ENCODE peak calls at places on chromosome 14, in nine cellular contexts. P is bronchial epithelial cell; U is NCI-H1092 treated with DMSO at 0.1 percent for 48 hours; E is stimulated activated CD8-positive, alpha-beta memory T cell treated with anti-CD3 and anti-CD28 coated beads, Interleukin-4, amount 100 ng/mL, for 48 hours; K is GOT3; V is A549; T is mucosa of gallbladder; I is adipocyte; L is fibroblast of the conjunctiva. Y is an unnamed sample.

GRCh38 chr14:91317381-91318313 is 73.1 kb upstream of the GPR68 start:
- DNase-seq in T (peak), V (no peak), K (no peak), E (peak), U (no peak), L (no peak), I (no peak), P (peak), Y (no peak)

GRCh38 chr14:52553671-52554575 is 1.3 kb downstream of the GPR137C start:
- DNase-seq in P (peak), I (peak), T (peak), L (peak), U (peak), E (peak), K (no peak), V (no peak), Y (peak)

GRCh38 chr14:34324363-34324795 is 137.7 kb downstream of the SPTSSA start:
- DNase-seq in L (peak), T (peak), P (peak), U (peak), I (peak), V (peak), E (no peak), K (no peak), Y (peak)

GRCh38 chr14:96191355-96191754 is 13.3 kb upstream of the BDKRB2 start:
- DNase-seq in U (no peak), T (no peak), K (no peak), V (no peak), I (no peak), L (no peak), E (no peak), P (no peak), Y (no peak)

GRCh38 chr14:85131523-85131922 is 398.4 kb upstream of the FLRT2 start:
- DNase-seq in K (no peak), T (peak), I (no peak), E (no peak), U (no peak), V (no peak), L (no peak), P (peak), Y (no peak)

GRCh38 chr14:23544511-23545447 is 6.8 kb downstream of the ZFHX2 start:
- DNase-seq in T (no peak), P (no peak), K (no peak), V (no peak), L (no peak), E (no peak), U (peak), I (no peak), Y (no peak)

GRCh38 chr14:56844603-56845002 is 34.3 kb upstream of the OTX2 start:
- DNase-seq in T (no peak), P (no peak), K (no peak), L (no peak), E (no peak), I (peak), U (no peak), V (no peak), Y (no peak)

GRCh38 chr14:32940066-32940651 is 1.5 kb downstream of the NPAS3 start:
- DNase-seq in V (no peak), L (no peak), T (no peak), I (no peak), U (peak), P (peak), E (no peak), K (no peak), Y (peak)

GRCh38 chr14:61337893-61338292 is 16.5 kb downstream of the PRKCH start:
- DNase-seq in E (peak), U (no peak), L (no peak), T (peak), V (no peak), P (no peak), I (no peak), K (no peak), Y (no peak)

GRCh38 chr14:75059642-75060041 is 4.2 kb downstream of the ACYP1 start:
- DNase-seq in L (no peak), I (peak), K (no peak), E (no peak), T (no peak), V (no peak), U (no peak), P (no peak), Y (no peak)

GRCh38 chr14:98931911-98932310 is 340.1 kb downstream of the BCL11B start:
- DNase-seq in T (peak), I (no peak), U (no peak), L (no peak), P (no peak), V (no peak), K (no peak), E (peak), Y (no peak)

GRCh38 chr14:68694516-68695235 is 98.2 kb downstream of the ZFP36L1 start:
- DNase-seq in K (no peak), L (no peak), P (no peak), V (no peak), E (no peak), I (no peak), U (no peak), T (no peak), Y (no peak)

GRCh38 chr14:94481468-94482131 is 5.6 kb upstream of the SERPINA9 start:
- DNase-seq in L (no peak), V (no peak), U (no peak), I (peak), T (no peak), K (no peak), E (peak), P (peak), Y (no peak)

GRCh38 chr14:68020999-68021663 is 201.6 kb downstream of the RAD51B start:
- DNase-seq in P (no peak), T (no peak), I (no peak), L (no peak), V (no peak), U (peak), K (no peak), E (no peak), Y (peak)

GRCh38 chr14:48726080-48726642 is 860.0 kb downstream of the RPS29 start:
- DNase-seq in T (no peak), L (no peak), P (no peak), V (no peak), I (no peak), U (no peak), K (no peak), E (no peak), Y (no peak)

GRCh38 chr14:104794641-104795467 is 694 bp downstream of the AKT1 start:
- DNase-seq in L (no peak), K (no peak), E (peak), I (peak), P (no peak), V (no peak), U (no peak), T (no peak), Y (no peak)

GRCh38 chr14:72433511-72433910 is 460.4 kb downstream of the DPF3 start:
- DNase-seq in U (no peak), I (peak), K (no peak), T (no peak), V (peak), P (peak), L (peak), E (no peak), Y (no peak)

GRCh38 chr14:34874386-34875030 is 652 bp downstream of the BAZ1A start:
- DNase-seq in K (no peak), U (peak), T (peak), L (no peak), I (peak), P (no peak), E (peak), V (peak), Y (peak)

GRCh38 chr14:54722791-54723432 is 156.0 kb downstream of the SAMD4A start:
- DNase-seq in V (peak), I (peak), P (peak), L (no peak), T (no peak), U (peak), K (no peak), E (no peak), Y (no peak)

GRCh38 chr14:52023518-52023917 is 34.2 kb downstream of the RTRAF start:
- DNase-seq in E (no peak), U (no peak), P (peak), T (peak), V (no peak), L (peak), K (no peak), I (peak), Y (no peak)

GRCh38 chr14:34059037-34059924 is 108.4 kb upstream of the EGLN3 start:
- DNase-seq in U (no peak), L (no peak), T (no peak), V (no peak), I (no peak), K (no peak), E (no peak), P (no peak), Y (no peak)

GRCh38 chr14:105485720-105486332 is 860 bp upstream of the CRIP1 start:
- DNase-seq in V (peak), I (no peak), T (no peak), K (no peak), U (no peak), L (no peak), P (no peak), E (peak), Y (no peak)

GRCh38 chr14:94129111-94129757 is at the start of gene IFI27L2:
- DNase-seq in K (peak), L (peak), T (peak), U (peak), E (peak), P (peak), V (peak), I (peak), Y (peak)

GRCh38 chr14:57549765-57550420 is 56.2 kb upstream of the CCDC198 start:
- DNase-seq in K (no peak), E (no peak), V (no peak), U (no peak), T (no peak), P (no peak), I (no peak), L (no peak), Y (no peak)

GRCh38 chr14:100747021-100747586 is 20.4 kb downstream of the DLK1 start:
- DNase-seq in L (peak), U (peak), K (peak), P (peak), T (no peak), I (peak), E (no peak), V (peak), Y (peak)

GRCh38 chr14:54529811-54530210 is 20.1 kb downstream of the CGRRF1 start:
- DNase-seq in L (peak), V (no peak), E (no peak), K (no peak), P (peak), U (no peak), T (no peak), I (peak), Y (peak)

GRCh38 chr14:68458253-68458652 is 334.6 kb downstream of the ZFP36L1 start:
- DNase-seq in P (no peak), K (no peak), L (no peak), V (no peak), E (no peak), U (no peak), I (no peak), T (no peak), Y (no peak)

GRCh38 chr14:67457782-67458181 is 30.7 kb downstream of the TMEM229B start:
- DNase-seq in T (no peak), I (peak), U (no peak), L (no peak), P (no peak), V (no peak), E (no peak), K (no peak), Y (no peak)

GRCh38 chr14:51398898-51399297 is 158.9 kb downstream of the TMX1 start:
- DNase-seq in P (peak), L (peak), T (no peak), K (no peak), V (peak), I (peak), E (no peak), U (no peak), Y (no peak)

GRCh38 chr14:96592591-96593388 is 90.6 kb downstream of the PAPOLA start:
- DNase-seq in P (peak), I (peak), U (no peak), V (peak), E (peak), T (peak), K (no peak), L (peak), Y (no peak)

GRCh38 chr14:61148742-61149350 is 132.3 kb downstream of the TMEM30B start:
- DNase-seq in P (no peak), V (no peak), E (no peak), K (no peak), L (no peak), T (no peak), U (no peak), I (no peak), Y (no peak)

GRCh38 chr14:63276492-63277342 is 42.0 kb downstream of the GPHB5 start:
- DNase-seq in V (peak), U (peak), E (no peak), P (peak), T (no peak), L (peak), K (no peak), I (peak), Y (peak)

GRCh38 chr14:57533214-57533613 is 39.6 kb upstream of the CCDC198 start:
- DNase-seq in I (peak), V (peak), E (peak), U (peak), K (no peak), T (peak), L (no peak), P (peak), Y (peak)

Y was measured in NCI-H345.